ENCODE peak calls at places on chromosomes 6 and 20, in six cellular contexts. K is GM12865, S is BE2C, I is posterior cingulate gyrus, R is GM12864, J is brain microvascular endothelial cell. V is an unnamed sample.

GRCh38 chr6:159540152-159540551 is 152.9 kb downstream of the SOD2 start:
- DNase-seq in J (no peak), K (peak), R (no peak), S (peak), I (no peak), V (no peak)

GRCh38 chr20:64150756-64151633 is 13.3 kb upstream of the MYT1 start:
- DNase-seq in K (no peak), J (no peak), I (peak), R (no peak), S (no peak), V (no peak)

GRCh38 chr20:51004305-51004727 is 18.6 kb downstream of the KCNG1 start:
- DNase-seq in S (no peak), I (peak), J (no peak), R (no peak), K (no peak), V (no peak)

GRCh38 chr6:72624557-72625160 is 2.8 kb downstream of the KCNQ5 start:
- DNase-seq in J (no peak), K (peak), S (no peak), R (no peak), I (no peak), V (no peak)

GRCh38 chr6:87731818-87732661 is 30.0 kb upstream of the AKIRIN2 start:
- DNase-seq in S (peak), K (peak), I (no peak), R (no peak), J (peak), V (peak)

GRCh38 chr6:7137335-7138106 is 29.8 kb downstream of the RREB1 start:
- DNase-seq in S (peak), J (peak), I (no peak), K (peak), R (no peak), V (no peak)

GRCh38 chr6:137246801-137247202 is 27.6 kb upstream of the IFNGR1 start:
- DNase-seq in K (no peak), J (no peak), I (no peak), S (no peak), R (no peak), V (no peak)

GRCh38 chr6:19879663-19880062 is 42.5 kb downstream of the ID4 start:
- DNase-seq in I (no peak), S (no peak), K (no peak), J (no peak), R (no peak), V (no peak)

GRCh38 chr20:58097943-58098342 is 130.5 kb downstream of the ANKRD60 start:
- DNase-seq in R (no peak), S (no peak), J (no peak), I (no peak), K (no peak), V (no peak)

GRCh38 chr6:166555066-166555465 is 31.4 kb downstream of the RAMACL start:
- DNase-seq in K (no peak), J (no peak), R (no peak), I (no peak), S (no peak), V (no peak)

GRCh38 chr20:24768226-24768625 is 180.8 kb upstream of the CST7 start:
- DNase-seq in K (no peak), J (peak), R (no peak), I (peak), S (peak), V (no peak)

GRCh38 chr6:47103931-47104330 is 61.8 kb upstream of the ADGRF1 start:
- DNase-seq in I (no peak), J (peak), S (no peak), R (no peak), K (no peak), V (no peak)

GRCh38 chr6:144310761-144311160 is 25.6 kb downstream of the UTRN start:
- DNase-seq in I (no peak), J (no peak), R (no peak), K (peak), S (no peak), V (no peak)

GRCh38 chr6:154350293-154350692 is 6.3 kb downstream of the IPCEF1 start:
- DNase-seq in I (no peak), K (no peak), S (no peak), R (no peak), J (no peak), V (no peak)

GRCh38 chr20:63238491-63239126 is 2.9 kb downstream of the BIRC7 start:
- DNase-seq in J (no peak), R (no peak), S (peak), I (no peak), K (no peak), V (no peak)

GRCh38 chr6:49423817-49424216 is 39.2 kb downstream of the MMUT start:
- DNase-seq in I (no peak), K (no peak), S (no peak), R (no peak), J (no peak), V (no peak)

GRCh38 chr20:8414611-8415274 is 282.7 kb downstream of the PLCB1 start:
- DNase-seq in J (peak), R (no peak), I (no peak), S (peak), K (no peak), V (peak)

GRCh38 chr6:157289764-157290163 is 33.6 kb downstream of the TMEM242 start:
- DNase-seq in R (no peak), S (no peak), I (peak), K (no peak), J (no peak), V (no peak)

GRCh38 chr6:2127484-2127911 is 117.9 kb downstream of the GMDS start:
- DNase-seq in R (no peak), K (peak), S (no peak), I (no peak), J (no peak), V (no peak)

GRCh38 chr6:11241793-11242201 is 9.3 kb upstream of the NEDD9 start:
- DNase-seq in K (no peak), S (no peak), J (peak), I (no peak), R (no peak), V (no peak)

GRCh38 chr6:112061605-112062004 is 7.7 kb downstream of the CCN6 start:
- DNase-seq in I (no peak), K (no peak), S (no peak), J (peak), R (no peak), V (no peak)

GRCh38 chr20:63239431-63239830 is 3.7 kb downstream of the BIRC7 start:
- DNase-seq in S (no peak), I (no peak), K (no peak), J (no peak), R (no peak), V (no peak)

GRCh38 chr20:48186447-48186846 is 401.2 kb upstream of the SULF2 start:
- DNase-seq in K (no peak), J (peak), R (no peak), S (no peak), I (no peak), V (no peak)

GRCh38 chr20:56358070-56358469 is 704 bp upstream of the FAM210B start:
- DNase-seq in K (no peak), S (no peak), J (no peak), R (no peak), I (no peak), V (no peak)

GRCh38 chr6:17945111-17945510 is 42.3 kb downstream of the KIF13A start:
- DNase-seq in J (peak), S (no peak), I (no peak), R (no peak), K (no peak), V (no peak)

GRCh38 chr6:142429195-142429594 is 127.4 kb downstream of the ADGRG6 start:
- DNase-seq in R (no peak), J (no peak), K (no peak), I (no peak), S (no peak), V (no peak)

GRCh38 chr20:50346372-50347347 is 156.0 kb downstream of the CEBPB start:
- DNase-seq in K (no peak), J (peak), S (peak), R (no peak), I (peak), V (no peak)

GRCh38 chr6:107704377-107705013 is 119.6 kb downstream of the SCML4 start:
- DNase-seq in S (peak), R (no peak), I (no peak), K (peak), J (peak), V (no peak)

GRCh38 chr20:44629542-44629941 is 22.0 kb downstream of the ADA start:
- DNase-seq in S (no peak), J (no peak), R (no peak), K (no peak), I (no peak), V (no peak)

GRCh38 chr6:112216699-112217551 is 37.4 kb downstream of the LAMA4 start:
- DNase-seq in R (no peak), J (peak), S (no peak), I (no peak), K (no peak), V (no peak)

GRCh38 chr6:96631248-96631647 is 68.3 kb downstream of the FHL5 start:
- DNase-seq in R (no peak), I (no peak), S (no peak), K (no peak), J (peak), V (no peak)

GRCh38 chr6:81876977-81877376 is 124.5 kb upstream of the TENT5A start:
- DNase-seq in J (no peak), S (no peak), K (no peak), R (no peak), I (no peak), V (no peak)

GRCh38 chr20:10715035-10715434 is 41.2 kb upstream of the JAG1 start:
- DNase-seq in J (peak), K (no peak), R (no peak), S (no peak), I (no peak), V (no peak)

GRCh38 chr6:73078908-73079610 is 146.2 kb downstream of the KHDC1L start:
- DNase-seq in S (no peak), I (no peak), K (no peak), J (no peak), R (no peak), V (no peak)

GRCh38 chr6:111175135-111175534 is 87.8 kb downstream of the SLC16A10 start:
- DNase-seq in S (no peak), K (no peak), J (peak), R (no peak), I (no peak), V (no peak)

GRCh38 chr20:38221041-38221589 is 39.4 kb downstream of the KIAA1755 start:
- DNase-seq in K (peak), S (peak), J (no peak), R (no peak), I (peak), V (peak)

GRCh38 chr20:32535316-32535952 is 49.7 kb downstream of the NOL4L start:
- DNase-seq in R (no peak), K (no peak), S (no peak), I (peak), J (no peak), V (no peak)

GRCh38 chr6:105174512-105174911 is 5.3 kb downstream of the POPDC3 start:
- DNase-seq in R (no peak), K (no peak), S (no peak), J (no peak), I (no peak), V (no peak)

GRCh38 chr6:122530440-122531046 is 58.9 kb upstream of the SERINC1 start:
- DNase-seq in I (no peak), K (peak), J (peak), S (peak), R (peak), V (peak)